ENCODE peak calls at places on chromosomes 7 and 10, in nine cellular contexts. S is endothelial cell; A is stimulated activated naive CD8-positive, alpha-beta T cell treated with anti-CD3 and anti-CD28 coated beads, Interleukin-15, Interleukin-2, amounts not matched to agents 100 U/mL and 50 U/mL, for 24 hours; F is pancreas; I is Right ventricle myocardium superior; Q is tibial artery; N is memory B cell; Y is neural crest cell; C is RWPE1. U is an unnamed sample.

GRCh38 chr7:150941983-150942590 is 36.0 kb downstream of the KCNH2 start:
- DNase-seq in S (no peak), A (peak), F (peak), I (peak), Q (no peak), N (no peak), Y (no peak), C (no peak), U (no peak)

GRCh38 chr7:55502988-55503514 is 69.3 kb downstream of the VOPP1 start:
- DNase-seq in S (no peak), A (no peak), F (no peak), I (no peak), Q (no peak), N (no peak), Y (no peak), C (no peak), U (no peak)

GRCh38 chr7:140640727-140641531 is at the start of gene DENND2A:
- DNase-seq in S (peak), A (peak), F (peak), I (peak), Q (peak), N (no peak), Y (peak), C (no peak), U (no peak)

GRCh38 chr7:25537678-25538375 is 309.5 kb upstream of the NPVF start:
- DNase-seq in S (no peak), A (no peak), F (no peak), I (no peak), Q (no peak), N (no peak), Y (no peak), C (no peak), U (no peak)

GRCh38 chr7:69787736-69788431 is 189.6 kb downstream of the AUTS2 start:
- DNase-seq in S (no peak), A (no peak), F (no peak), I (peak), Q (no peak), N (no peak), Y (no peak), C (no peak), U (no peak)

GRCh38 chr10:60465801-60466200 is 76.1 kb upstream of the ANK3 start:
- DNase-seq in S (no peak), A (no peak), F (no peak), I (no peak), Q (no peak), N (no peak), Y (no peak), C (no peak), U (no peak)

GRCh38 chr7:7178081-7178480 is 4.3 kb upstream of the C1GALT1 start:
- DNase-seq in S (no peak), A (no peak), F (no peak), I (no peak), Q (no peak), N (no peak), Y (no peak), C (peak), U (no peak)

GRCh38 chr10:122147731-122148130 is 123.4 kb upstream of the BTBD16 start:
- DNase-seq in S (no peak), A (no peak), F (no peak), I (no peak), Q (no peak), N (no peak), Y (no peak), C (no peak), U (no peak)

GRCh38 chr10:72353963-72354355 is 760 bp downstream of the DNAJB12 start:
- DNase-seq in S (peak), A (no peak), F (peak), I (peak), Q (peak), N (no peak), Y (no peak), C (no peak), U (no peak)

GRCh38 chr10:80784695-80785094 is 247.0 kb downstream of the SH2D4B start:
- DNase-seq in S (no peak), A (no peak), F (no peak), I (no peak), Q (no peak), N (no peak), Y (no peak), C (no peak), U (no peak)

GRCh38 chr7:121029302-121029701 is 40.8 kb downstream of the CPED1 start:
- DNase-seq in S (no peak), A (no peak), F (no peak), I (no peak), Q (no peak), N (no peak), Y (no peak), C (no peak), U (no peak)

GRCh38 chr10:6734286-6734685 is 154.2 kb upstream of the PRKCQ start:
- DNase-seq in S (no peak), A (no peak), F (no peak), I (no peak), Q (no peak), N (no peak), Y (no peak), C (no peak), U (no peak)

GRCh38 chr7:100166317-100166940 is 2.0 kb downstream of the GAL3ST4 start:
- DNase-seq in S (no peak), A (peak), F (peak), I (no peak), Q (no peak), N (no peak), Y (no peak), C (no peak), U (no peak)

GRCh38 chr10:47031953-47032465 is 120.8 kb downstream of the PTPN20 start:
- DNase-seq in S (no peak), A (no peak), F (no peak), I (peak), Q (peak), N (no peak), Y (no peak), C (no peak), U (no peak)

GRCh38 chr7:128017880-128018845 is 13.1 kb downstream of the LRRC4 start:
- DNase-seq in S (no peak), A (no peak), F (no peak), I (no peak), Q (no peak), N (no peak), Y (no peak), C (peak), U (no peak)

GRCh38 chr7:80410081-80410480 is 101.8 kb downstream of the GNAT3 start:
- DNase-seq in S (no peak), A (no peak), F (no peak), I (no peak), Q (no peak), N (no peak), Y (no peak), C (peak), U (no peak)

GRCh38 chr7:106313456-106313891 is 28.7 kb upstream of the NAMPT start:
- DNase-seq in S (no peak), A (no peak), F (no peak), I (no peak), Q (no peak), N (no peak), Y (no peak), C (peak), U (no peak)

GRCh38 chr7:20201380-20201779 is 15.8 kb downstream of the MACC1 start:
- DNase-seq in S (no peak), A (no peak), F (no peak), I (no peak), Q (no peak), N (peak), Y (no peak), C (no peak), U (no peak)

GRCh38 chr10:7277874-7278273 is 133.0 kb downstream of the SFMBT2 start:
- DNase-seq in S (no peak), A (no peak), F (no peak), I (no peak), Q (no peak), N (no peak), Y (no peak), C (no peak), U (no peak)

GRCh38 chr7:124322561-124322960 is 289.7 kb upstream of the TMEM229A start:
- DNase-seq in S (no peak), A (no peak), F (no peak), I (no peak), Q (no peak), N (no peak), Y (no peak), C (peak), U (no peak)

GRCh38 chr10:129626309-129626708 is 159.3 kb downstream of the MGMT start:
- DNase-seq in S (no peak), A (no peak), F (no peak), I (no peak), Q (no peak), N (no peak), Y (no peak), C (no peak), U (no peak)

GRCh38 chr10:5622586-5622985 is 43.8 kb downstream of the ASB13 start:
- DNase-seq in S (no peak), A (no peak), F (no peak), I (no peak), Q (no peak), N (no peak), Y (no peak), C (no peak), U (no peak)

GRCh38 chr10:79026806-79027146 is 42.0 kb upstream of the ZMIZ1 start:
- DNase-seq in S (no peak), A (no peak), F (no peak), I (no peak), Q (no peak), N (no peak), Y (no peak), C (no peak), U (no peak)

GRCh38 chr7:67857698-67858097 is 861.1 kb downstream of the TYW1 start:
- DNase-seq in S (no peak), A (no peak), F (no peak), I (no peak), Q (no peak), N (no peak), Y (no peak), C (no peak), U (no peak)

GRCh38 chr10:126041804-126042231 is 145.5 kb downstream of the FANK1 start:
- DNase-seq in S (peak), A (peak), F (peak), I (peak), Q (peak), N (peak), Y (peak), C (no peak), U (peak)

GRCh38 chr10:79267449-79267848 is 79.8 kb upstream of the PPIF start:
- DNase-seq in S (no peak), A (no peak), F (no peak), I (no peak), Q (no peak), N (no peak), Y (no peak), C (no peak), U (no peak)

GRCh38 chr10:62230344-62231138 is 38.1 kb downstream of the RTKN2 start:
- DNase-seq in S (no peak), A (no peak), F (no peak), I (no peak), Q (no peak), N (no peak), Y (no peak), C (no peak), U (no peak)

GRCh38 chr7:40935435-40935834 is 767.5 kb downstream of the INHBA start:
- DNase-seq in S (no peak), A (no peak), F (no peak), I (no peak), Q (no peak), N (no peak), Y (no peak), C (no peak), U (no peak)

GRCh38 chr7:142853739-142854504 is 954 bp upstream of the EPHB6 start:
- DNase-seq in S (peak), A (peak), F (peak), I (peak), Q (peak), N (peak), Y (peak), C (peak), U (peak)

GRCh38 chr7:54622696-54623309 is 80.6 kb downstream of the VSTM2A start:
- DNase-seq in S (no peak), A (no peak), F (no peak), I (no peak), Q (no peak), N (no peak), Y (no peak), C (no peak), U (no peak)

GRCh38 chr10:102738692-102739121 is 5.0 kb upstream of the WBP1L start:
- DNase-seq in S (no peak), A (no peak), F (no peak), I (no peak), Q (no peak), N (no peak), Y (no peak), C (no peak), U (no peak)

GRCh38 chr10:29642996-29643395 is 8.2 kb upstream of the SVIL start:
- DNase-seq in S (no peak), A (no peak), F (no peak), I (no peak), Q (no peak), N (no peak), Y (no peak), C (no peak), U (no peak)

GRCh38 chr7:92835851-92836488 is 403 bp downstream of the CDK6 start:
- DNase-seq in S (peak), A (peak), F (peak), I (peak), Q (peak), N (peak), Y (no peak), C (peak), U (peak)

GRCh38 chr7:121504478-121504877 is 108.4 kb upstream of the FAM3C start:
- DNase-seq in S (no peak), A (no peak), F (no peak), I (no peak), Q (no peak), N (no peak), Y (no peak), C (peak), U (no peak)

GRCh38 chr7:12524794-12525386 is 45.6 kb upstream of the SCIN start:
- DNase-seq in S (no peak), A (no peak), F (no peak), I (no peak), Q (no peak), N (peak), Y (no peak), C (peak), U (no peak)